ENCODE peak calls at places on chromosomes 4 and X, in eight cellular contexts. One of them, this sample, is unnamed.

GRCh38 chrX:74119016-74119910 is 184.7 kb upstream of the ZCCHC13 start:
- DNase-seq in thyroid gland: peak
- DNase-seq in MCF 10A: peak
- DNase-seq in IMR-90: peak
- DNase-seq in bronchial epithelial cell: peak
- DNase-seq in MM.1S: no peak
- DNase-seq in foreskin fibroblast: peak
- DNase-seq in progenitor cell of endocrine pancreas: no peak
- DNase-seq in this sample: no peak

GRCh38 chr4:117375101-117375500 is 289.7 kb upstream of the TRAM1L1 start:
- DNase-seq in progenitor cell of endocrine pancreas: no peak
- DNase-seq in IMR-90: no peak
- DNase-seq in MM.1S: no peak
- DNase-seq in foreskin fibroblast: no peak
- DNase-seq in MCF 10A: no peak
- DNase-seq in bronchial epithelial cell: no peak
- DNase-seq in thyroid gland: no peak
- DNase-seq in this sample: no peak

GRCh38 chr4:2860391-2861348 is 17.0 kb downstream of the ADD1 start:
- DNase-seq in MCF 10A: no peak
- DNase-seq in foreskin fibroblast: peak
- DNase-seq in MM.1S: no peak
- DNase-seq in thyroid gland: peak
- DNase-seq in progenitor cell of endocrine pancreas: no peak
- DNase-seq in bronchial epithelial cell: peak
- DNase-seq in IMR-90: peak
- DNase-seq in this sample: no peak

GRCh38 chrX:110045421-110045820 is 42.5 kb downstream of the TMEM164 start:
- DNase-seq in MCF 10A: no peak
- DNase-seq in foreskin fibroblast: no peak
- DNase-seq in thyroid gland: no peak
- DNase-seq in bronchial epithelial cell: no peak
- DNase-seq in MM.1S: no peak
- DNase-seq in IMR-90: no peak
- DNase-seq in progenitor cell of endocrine pancreas: no peak
- DNase-seq in this sample: no peak

GRCh38 chr4:138112389-138112788 is 129.8 kb downstream of the SLC7A11 start:
- DNase-seq in MCF 10A: no peak
- DNase-seq in IMR-90: no peak
- DNase-seq in bronchial epithelial cell: no peak
- DNase-seq in thyroid gland: no peak
- DNase-seq in foreskin fibroblast: no peak
- DNase-seq in MM.1S: no peak
- DNase-seq in progenitor cell of endocrine pancreas: no peak
- DNase-seq in this sample: no peak

GRCh38 chr4:4730214-4730613 is 129.3 kb upstream of the MSX1 start:
- DNase-seq in thyroid gland: no peak
- DNase-seq in foreskin fibroblast: no peak
- DNase-seq in MCF 10A: no peak
- DNase-seq in bronchial epithelial cell: no peak
- DNase-seq in MM.1S: no peak
- DNase-seq in IMR-90: no peak
- DNase-seq in progenitor cell of endocrine pancreas: no peak
- DNase-seq in this sample: no peak

GRCh38 chr4:5999830-6000365 is 18.3 kb downstream of the C4orf50 start:
- DNase-seq in thyroid gland: no peak
- DNase-seq in bronchial epithelial cell: no peak
- DNase-seq in MCF 10A: no peak
- DNase-seq in foreskin fibroblast: no peak
- DNase-seq in MM.1S: no peak
- DNase-seq in progenitor cell of endocrine pancreas: no peak
- DNase-seq in IMR-90: no peak
- DNase-seq in this sample: no peak

GRCh38 chr4:47786958-47787370 is 50.9 kb downstream of the CORIN start:
- DNase-seq in MM.1S: peak
- DNase-seq in progenitor cell of endocrine pancreas: no peak
- DNase-seq in bronchial epithelial cell: no peak
- DNase-seq in foreskin fibroblast: no peak
- DNase-seq in thyroid gland: no peak
- DNase-seq in IMR-90: no peak
- DNase-seq in MCF 10A: no peak
- DNase-seq in this sample: no peak

GRCh38 chrX:120522820-120523219 is 37.9 kb downstream of the CUL4B start:
- DNase-seq in foreskin fibroblast: no peak
- DNase-seq in MCF 10A: no peak
- DNase-seq in IMR-90: no peak
- DNase-seq in bronchial epithelial cell: no peak
- DNase-seq in MM.1S: no peak
- DNase-seq in thyroid gland: no peak
- DNase-seq in progenitor cell of endocrine pancreas: no peak
- DNase-seq in this sample: no peak

GRCh38 chr4:10664408-10664807 is 20.2 kb downstream of the CLNK start:
- DNase-seq in MCF 10A: peak
- DNase-seq in progenitor cell of endocrine pancreas: no peak
- DNase-seq in foreskin fibroblast: peak
- DNase-seq in thyroid gland: peak
- DNase-seq in IMR-90: peak
- DNase-seq in bronchial epithelial cell: peak
- DNase-seq in MM.1S: no peak
- DNase-seq in this sample: peak

GRCh38 chr4:41256740-41257256 is at the start of gene UCHL1:
- DNase-seq in bronchial epithelial cell: no peak
- DNase-seq in IMR-90: peak
- DNase-seq in MM.1S: peak
- DNase-seq in thyroid gland: peak
- DNase-seq in progenitor cell of endocrine pancreas: peak
- DNase-seq in MCF 10A: no peak
- DNase-seq in foreskin fibroblast: peak
- DNase-seq in this sample: peak

GRCh38 chr4:73617256-73617655 is 3.0 kb downstream of the RASSF6 start:
- DNase-seq in MM.1S: no peak
- DNase-seq in MCF 10A: no peak
- DNase-seq in IMR-90: no peak
- DNase-seq in bronchial epithelial cell: peak
- DNase-seq in foreskin fibroblast: no peak
- DNase-seq in progenitor cell of endocrine pancreas: no peak
- DNase-seq in thyroid gland: no peak
- DNase-seq in this sample: no peak

GRCh38 chr4:151561551-151562256 is 152.7 kb downstream of the FHIP1A start:
- DNase-seq in MM.1S: no peak
- DNase-seq in foreskin fibroblast: no peak
- DNase-seq in thyroid gland: no peak
- DNase-seq in progenitor cell of endocrine pancreas: no peak
- DNase-seq in bronchial epithelial cell: no peak
- DNase-seq in IMR-90: peak
- DNase-seq in MCF 10A: no peak
- DNase-seq in this sample: no peak

DNA sequence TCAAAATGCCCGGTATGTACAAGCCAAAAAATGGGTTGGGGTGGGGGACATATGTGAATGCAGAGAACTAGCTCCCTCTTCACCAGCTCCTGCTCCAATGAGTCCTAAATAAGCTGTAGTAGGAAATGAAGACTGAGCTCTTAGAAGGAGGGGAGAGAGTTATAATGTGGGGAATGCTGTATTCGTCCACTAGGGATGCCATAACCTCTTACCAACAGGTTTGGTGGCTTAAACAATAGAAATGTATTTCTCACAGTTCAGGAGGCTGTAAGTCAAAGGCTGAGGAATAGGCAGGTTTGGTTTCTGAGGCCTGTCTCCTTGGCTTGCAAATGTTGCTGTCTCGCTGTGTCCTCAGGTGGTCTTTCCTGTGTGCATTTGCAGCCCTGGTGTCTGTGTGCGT is 4.4 kb upstream of the INPP4B start:
- DNase-seq in progenitor cell of endocrine pancreas: no peak
- DNase-seq in bronchial epithelial cell: peak
- DNase-seq in MM.1S: no peak
- DNase-seq in MCF 10A: no peak
- DNase-seq in foreskin fibroblast: peak
- DNase-seq in IMR-90: no peak
- DNase-seq in thyroid gland: no peak
- DNase-seq in this sample: no peak
- TF ChIP-seq CTCF in progenitor cell of endocrine pancreas: peak
- TF ChIP-seq CTCF in bronchial epithelial cell: peak
- TF ChIP-seq CTCF in MM.1S: peak
- TF ChIP-seq CTCF in MCF 10A: no peak
- TF ChIP-seq CTCF in foreskin fibroblast: peak
- TF ChIP-seq CTCF in IMR-90: peak
- TF ChIP-seq CTCF in thyroid gland: no peak
- TF ChIP-seq CTCF in this sample: peak

DNA sequence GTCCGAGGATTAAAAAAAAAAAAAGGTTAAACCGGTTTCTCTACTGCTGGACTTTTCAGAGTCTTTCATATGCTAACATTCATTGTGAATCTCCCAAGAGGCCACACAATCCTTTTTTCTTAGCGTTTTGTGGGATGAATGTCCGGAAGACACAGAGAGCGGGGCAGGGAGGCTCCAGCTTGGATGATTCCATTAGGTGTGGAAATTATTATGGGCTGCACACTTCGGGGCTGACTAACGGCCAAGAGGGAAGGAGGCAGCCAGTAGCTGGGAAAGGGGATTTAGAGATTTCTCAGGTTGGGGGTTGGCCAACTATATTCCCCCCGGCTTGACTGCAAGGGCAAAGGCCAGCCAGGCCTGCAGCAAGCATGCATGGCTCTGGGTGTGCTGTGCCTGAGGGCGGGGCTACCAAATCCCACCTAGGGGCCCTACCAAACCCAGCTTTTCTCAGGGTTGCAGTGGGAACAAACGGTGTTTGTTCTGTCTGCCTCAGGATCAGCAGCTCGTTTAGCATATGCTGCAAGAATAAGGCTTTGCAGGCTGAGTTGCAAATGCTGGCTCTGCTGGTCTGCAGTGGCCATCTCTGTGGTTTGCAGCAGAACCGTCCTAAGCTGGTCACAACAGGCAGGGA is 28.6 kb downstream of the NYX start:
- DNase-seq in bronchial epithelial cell: no peak
- DNase-seq in MM.1S: no peak
- DNase-seq in thyroid gland: no peak
- DNase-seq in progenitor cell of endocrine pancreas: no peak
- DNase-seq in foreskin fibroblast: no peak
- DNase-seq in IMR-90: no peak
- DNase-seq in MCF 10A: no peak
- DNase-seq in this sample: no peak
- TF ChIP-seq CTCF in bronchial epithelial cell: no peak
- TF ChIP-seq CTCF in MM.1S: no peak
- TF ChIP-seq CTCF in thyroid gland: no peak
- TF ChIP-seq CTCF in progenitor cell of endocrine pancreas: no peak
- TF ChIP-seq CTCF in foreskin fibroblast: no peak
- TF ChIP-seq CTCF in IMR-90: no peak
- TF ChIP-seq CTCF in MCF 10A: no peak
- TF ChIP-seq CTCF in this sample: no peak

GRCh38 chr4:44583393-44583792 is 68.0 kb downstream of the YIPF7 start:
- DNase-seq in thyroid gland: no peak
- DNase-seq in MCF 10A: peak
- DNase-seq in MM.1S: peak
- DNase-seq in bronchial epithelial cell: no peak
- DNase-seq in foreskin fibroblast: no peak
- DNase-seq in progenitor cell of endocrine pancreas: no peak
- DNase-seq in IMR-90: no peak
- DNase-seq in this sample: no peak
- TF ChIP-seq CTCF in thyroid gland: no peak
- TF ChIP-seq CTCF in MCF 10A: peak
- TF ChIP-seq CTCF in MM.1S: peak
- TF ChIP-seq CTCF in bronchial epithelial cell: no peak
- TF ChIP-seq CTCF in foreskin fibroblast: no peak
- TF ChIP-seq CTCF in progenitor cell of endocrine pancreas: peak
- TF ChIP-seq CTCF in IMR-90: no peak
- TF ChIP-seq CTCF in this sample: no peak

DNA sequence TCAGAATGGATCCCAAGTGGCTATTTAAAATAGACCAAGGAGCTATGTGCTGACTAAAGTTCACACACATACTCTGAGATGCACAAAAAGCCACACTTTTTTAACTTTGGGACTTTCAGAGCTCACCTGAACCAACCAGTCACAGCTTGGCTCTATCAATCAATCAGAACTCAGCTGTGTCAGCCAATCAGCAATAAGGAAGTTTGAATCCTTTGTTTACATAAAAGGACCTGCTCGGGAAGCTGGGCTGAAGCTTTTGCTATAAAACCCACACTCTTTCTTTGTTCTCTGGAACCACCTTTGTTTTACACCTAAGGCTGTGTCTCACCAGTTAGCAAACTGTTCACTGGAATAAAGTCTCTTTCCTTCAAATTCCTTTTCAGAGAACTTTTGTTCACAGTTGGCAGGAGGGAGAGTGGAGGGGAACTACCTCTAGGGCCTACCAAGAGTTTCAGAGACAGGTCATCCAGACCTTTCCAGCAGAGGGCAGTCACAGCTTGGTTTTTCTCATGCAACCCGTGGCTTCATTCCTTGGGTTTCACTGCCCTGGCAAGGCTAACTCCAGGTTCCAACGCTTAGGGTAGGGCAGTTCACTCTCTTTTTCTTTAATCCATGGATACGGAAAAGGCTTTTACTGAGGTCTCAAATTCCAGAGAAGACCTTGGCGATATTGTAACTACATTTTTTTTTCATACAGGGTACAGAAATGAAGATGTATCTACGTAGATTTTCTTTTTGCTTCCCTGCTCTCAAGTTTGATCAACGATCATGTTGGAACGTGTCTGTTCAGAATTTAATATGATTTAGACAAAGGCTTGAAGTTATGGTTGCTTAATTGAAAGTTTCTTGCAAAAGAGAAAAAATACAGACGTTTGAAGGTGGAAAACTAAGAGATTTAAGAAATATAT is 80.7 kb downstream of the GPRIN3 start:
- DNase-seq in MCF 10A: peak
- DNase-seq in bronchial epithelial cell: peak
- DNase-seq in foreskin fibroblast: peak
- DNase-seq in MM.1S: peak
- DNase-seq in IMR-90: peak
- DNase-seq in thyroid gland: peak
- DNase-seq in progenitor cell of endocrine pancreas: peak
- DNase-seq in this sample: peak
- TF ChIP-seq CTCF in MCF 10A: peak
- TF ChIP-seq CTCF in bronchial epithelial cell: peak
- TF ChIP-seq CTCF in foreskin fibroblast: peak
- TF ChIP-seq CTCF in MM.1S: peak
- TF ChIP-seq CTCF in IMR-90: peak
- TF ChIP-seq CTCF in thyroid gland: peak
- TF ChIP-seq CTCF in progenitor cell of endocrine pancreas: peak
- TF ChIP-seq CTCF in this sample: peak

This sample was measured in AG09309.